ENCODE peak calls at places on chromosomes 13 and 19, in seven cellular contexts. One of them, this sample, is unnamed.

GRCh38 chr13:62879071-62879470 is 1463.4 kb upstream of the PCDH20 start:
- DNase-seq in uterus: no peak
- DNase-seq in heart left ventricle: no peak
- DNase-seq in lower lobe of right lung: no peak
- DNase-seq in OCI-LY7: no peak
- DNase-seq in fibroblast of lung: peak
- DNase-seq in right atrium auricular region: no peak
- DNase-seq in this sample: peak

GRCh38 chr13:35723061-35723461 is 246.6 kb upstream of the MAB21L1 start:
- DNase-seq in uterus: peak
- DNase-seq in heart left ventricle: no peak
- DNase-seq in lower lobe of right lung: no peak
- DNase-seq in OCI-LY7: no peak
- DNase-seq in fibroblast of lung: no peak
- DNase-seq in right atrium auricular region: no peak
- DNase-seq in this sample: peak

GRCh38 chr19:44002212-44002565 is 568 bp upstream of the ZNF230 start:
- DNase-seq in uterus: no peak
- DNase-seq in heart left ventricle: no peak
- DNase-seq in lower lobe of right lung: no peak
- DNase-seq in OCI-LY7: no peak
- DNase-seq in fibroblast of lung: no peak
- DNase-seq in right atrium auricular region: no peak
- DNase-seq in this sample: no peak

GRCh38 chr19:10274589-10274988 is 3.7 kb downstream of the ICAM1 start:
- DNase-seq in uterus: no peak
- DNase-seq in heart left ventricle: no peak
- DNase-seq in lower lobe of right lung: no peak
- DNase-seq in OCI-LY7: no peak
- DNase-seq in fibroblast of lung: no peak
- DNase-seq in right atrium auricular region: no peak
- DNase-seq in this sample: no peak

GRCh38 chr13:96200810-96201209 is 110.9 kb downstream of the HS6ST3 start:
- DNase-seq in uterus: no peak
- DNase-seq in heart left ventricle: no peak
- DNase-seq in lower lobe of right lung: no peak
- DNase-seq in OCI-LY7: no peak
- DNase-seq in fibroblast of lung: no peak
- DNase-seq in right atrium auricular region: no peak
- DNase-seq in this sample: no peak

GRCh38 chr19:7579182-7579581 is 16.5 kb upstream of the CAMSAP3 start:
- DNase-seq in uterus: no peak
- DNase-seq in heart left ventricle: no peak
- DNase-seq in lower lobe of right lung: no peak
- DNase-seq in OCI-LY7: no peak
- DNase-seq in fibroblast of lung: no peak
- DNase-seq in right atrium auricular region: no peak
- DNase-seq in this sample: no peak

GRCh38 chr13:24233351-24233901 is 72.9 kb downstream of the SPATA13 start:
- DNase-seq in uterus: peak
- DNase-seq in heart left ventricle: no peak
- DNase-seq in lower lobe of right lung: no peak
- DNase-seq in OCI-LY7: no peak
- DNase-seq in fibroblast of lung: peak
- DNase-seq in right atrium auricular region: no peak
- DNase-seq in this sample: no peak

GRCh38 chr19:7258840-7259395 is 35.3 kb downstream of the INSR start:
- DNase-seq in uterus: no peak
- DNase-seq in heart left ventricle: no peak
- DNase-seq in lower lobe of right lung: no peak
- DNase-seq in OCI-LY7: no peak
- DNase-seq in fibroblast of lung: no peak
- DNase-seq in right atrium auricular region: no peak
- DNase-seq in this sample: no peak

GRCh38 chr19:3178377-3178972 is at the start of gene S1PR4:
- DNase-seq in uterus: no peak
- DNase-seq in heart left ventricle: no peak
- DNase-seq in lower lobe of right lung: peak
- DNase-seq in OCI-LY7: peak
- DNase-seq in fibroblast of lung: no peak
- DNase-seq in right atrium auricular region: no peak
- DNase-seq in this sample: no peak

GRCh38 chr19:56988271-56988670 is 131.5 kb upstream of the USP29 start:
- DNase-seq in uterus: no peak
- DNase-seq in heart left ventricle: no peak
- DNase-seq in lower lobe of right lung: no peak
- DNase-seq in OCI-LY7: no peak
- DNase-seq in fibroblast of lung: no peak
- DNase-seq in right atrium auricular region: no peak
- DNase-seq in this sample: no peak

GRCh38 chr13:66180806-66181205 is 1049.3 kb downstream of the PCDH9 start:
- DNase-seq in uterus: no peak
- DNase-seq in heart left ventricle: no peak
- DNase-seq in lower lobe of right lung: no peak
- DNase-seq in OCI-LY7: no peak
- DNase-seq in fibroblast of lung: peak
- DNase-seq in right atrium auricular region: no peak
- DNase-seq in this sample: no peak

GRCh38 chr19:49889687-49890348 is 6.9 kb downstream of the IL4I1 start:
- DNase-seq in uterus: peak
- DNase-seq in heart left ventricle: peak
- DNase-seq in lower lobe of right lung: peak
- DNase-seq in OCI-LY7: peak
- DNase-seq in fibroblast of lung: peak
- DNase-seq in right atrium auricular region: peak
- DNase-seq in this sample: no peak

GRCh38 chr13:107138468-107138867 is 570.5 kb upstream of the ARGLU1 start:
- DNase-seq in uterus: no peak
- DNase-seq in heart left ventricle: no peak
- DNase-seq in lower lobe of right lung: no peak
- DNase-seq in OCI-LY7: no peak
- DNase-seq in fibroblast of lung: no peak
- DNase-seq in right atrium auricular region: no peak
- DNase-seq in this sample: no peak

GRCh38 chr13:99382428-99383133 is 75.4 kb upstream of the GPR183 start:
- DNase-seq in uterus: no peak
- DNase-seq in heart left ventricle: no peak
- DNase-seq in lower lobe of right lung: no peak
- DNase-seq in OCI-LY7: no peak
- DNase-seq in fibroblast of lung: no peak
- DNase-seq in right atrium auricular region: peak
- DNase-seq in this sample: no peak

GRCh38 chr13:44557986-44558385 is 18.1 kb downstream of the TSC22D1 start:
- DNase-seq in uterus: no peak
- DNase-seq in heart left ventricle: no peak
- DNase-seq in lower lobe of right lung: no peak
- DNase-seq in OCI-LY7: no peak
- DNase-seq in fibroblast of lung: no peak
- DNase-seq in right atrium auricular region: no peak
- DNase-seq in this sample: no peak

GRCh38 chr13:22897571-22898314 is 283.0 kb upstream of the SGCG start:
- DNase-seq in uterus: no peak
- DNase-seq in heart left ventricle: no peak
- DNase-seq in lower lobe of right lung: no peak
- DNase-seq in OCI-LY7: no peak
- DNase-seq in fibroblast of lung: no peak
- DNase-seq in right atrium auricular region: no peak
- DNase-seq in this sample: no peak

GRCh38 chr13:22893777-22894176 is 287.0 kb upstream of the SGCG start:
- DNase-seq in uterus: no peak
- DNase-seq in heart left ventricle: no peak
- DNase-seq in lower lobe of right lung: no peak
- DNase-seq in OCI-LY7: no peak
- DNase-seq in fibroblast of lung: no peak
- DNase-seq in right atrium auricular region: no peak
- DNase-seq in this sample: no peak

GRCh38 chr13:22893149-22893548 is 287.6 kb upstream of the SGCG start:
- DNase-seq in uterus: no peak
- DNase-seq in heart left ventricle: no peak
- DNase-seq in lower lobe of right lung: no peak
- DNase-seq in OCI-LY7: no peak
- DNase-seq in fibroblast of lung: no peak
- DNase-seq in right atrium auricular region: no peak
- DNase-seq in this sample: no peak
- TF ChIP-seq CTCF in uterus: no peak
- TF ChIP-seq CTCF in heart left ventricle: no peak
- TF ChIP-seq CTCF in lower lobe of right lung: no peak
- TF ChIP-seq CTCF in OCI-LY7: no peak
- TF ChIP-seq CTCF in fibroblast of lung: no peak
- TF ChIP-seq CTCF in right atrium auricular region: no peak
- TF ChIP-seq CTCF in this sample: no peak

DNA sequence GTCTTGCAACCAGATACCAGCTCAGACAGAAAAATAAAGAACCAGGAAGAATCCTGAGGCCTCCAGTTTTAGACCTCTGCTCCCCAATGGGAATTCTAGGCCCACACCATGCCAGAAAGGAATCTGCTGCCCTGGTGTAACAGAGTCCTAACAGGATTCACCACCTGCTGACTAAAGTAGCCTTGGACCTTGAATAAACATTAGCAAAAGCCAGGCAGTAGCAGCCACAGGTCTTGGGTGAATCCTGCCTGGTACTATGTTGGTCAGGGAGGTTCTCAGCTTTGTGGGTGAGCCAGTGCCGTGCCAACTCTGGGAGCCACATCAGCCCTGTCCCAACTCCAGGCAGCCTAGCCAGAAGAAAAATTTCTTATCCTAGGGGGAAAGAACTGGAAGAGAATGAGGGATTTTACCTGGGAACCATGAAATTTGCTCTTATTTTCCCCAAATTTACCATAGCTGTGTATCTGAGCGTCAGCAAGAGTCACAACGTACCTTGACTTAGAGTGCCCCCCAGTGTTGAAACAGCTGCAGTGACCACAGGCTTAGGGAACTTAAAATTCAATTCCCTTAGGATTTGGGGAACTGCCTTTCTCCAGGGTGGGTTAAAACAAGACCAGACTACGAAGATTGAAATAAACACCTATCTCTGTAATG is 1895.6 kb upstream of the PRR20A start:
- DNase-seq in uterus: no peak
- DNase-seq in heart left ventricle: no peak
- DNase-seq in lower lobe of right lung: no peak
- DNase-seq in OCI-LY7: no peak
- DNase-seq in fibroblast of lung: no peak
- DNase-seq in right atrium auricular region: no peak
- DNase-seq in this sample: no peak
- TF ChIP-seq CTCF in uterus: no peak
- TF ChIP-seq CTCF in heart left ventricle: no peak
- TF ChIP-seq CTCF in lower lobe of right lung: no peak
- TF ChIP-seq CTCF in OCI-LY7: peak
- TF ChIP-seq CTCF in fibroblast of lung: peak
- TF ChIP-seq CTCF in right atrium auricular region: no peak
- TF ChIP-seq CTCF in this sample: no peak

GRCh38 chr19:1113278-1113985 is 9.6 kb downstream of the GPX4 start:
- DNase-seq in uterus: peak
- DNase-seq in heart left ventricle: peak
- DNase-seq in lower lobe of right lung: peak
- DNase-seq in OCI-LY7: peak
- DNase-seq in fibroblast of lung: peak
- DNase-seq in right atrium auricular region: peak
- DNase-seq in this sample: peak
- TF ChIP-seq CTCF in uterus: peak
- TF ChIP-seq CTCF in heart left ventricle: peak
- TF ChIP-seq CTCF in lower lobe of right lung: peak
- TF ChIP-seq CTCF in OCI-LY7: peak
- TF ChIP-seq CTCF in fibroblast of lung: peak
- TF ChIP-seq CTCF in right atrium auricular region: peak
- TF ChIP-seq CTCF in this sample: peak

GRCh38 chr19:574658-575526 is 2.5 kb downstream of the BSG start:
- DNase-seq in uterus: no peak
- DNase-seq in heart left ventricle: peak
- DNase-seq in lower lobe of right lung: no peak
- DNase-seq in OCI-LY7: peak
- DNase-seq in fibroblast of lung: peak
- DNase-seq in right atrium auricular region: no peak
- DNase-seq in this sample: no peak
- TF ChIP-seq CTCF in uterus: no peak
- TF ChIP-seq CTCF in heart left ventricle: no peak
- TF ChIP-seq CTCF in lower lobe of right lung: no peak
- TF ChIP-seq CTCF in OCI-LY7: no peak
- TF ChIP-seq CTCF in fibroblast of lung: no peak
- TF ChIP-seq CTCF in right atrium auricular region: no peak
- TF ChIP-seq CTCF in this sample: no peak

GRCh38 chr13:49248433-49249002 is 793 bp downstream of the CDADC1 start:
- DNase-seq in uterus: no peak
- DNase-seq in heart left ventricle: no peak
- DNase-seq in lower lobe of right lung: peak
- DNase-seq in OCI-LY7: peak
- DNase-seq in fibroblast of lung: peak
- DNase-seq in right atrium auricular region: peak
- DNase-seq in this sample: no peak
- TF ChIP-seq CTCF in uterus: no peak
- TF ChIP-seq CTCF in heart left ventricle: no peak
- TF ChIP-seq CTCF in lower lobe of right lung: no peak
- TF ChIP-seq CTCF in OCI-LY7: peak
- TF ChIP-seq CTCF in fibroblast of lung: peak
- TF ChIP-seq CTCF in right atrium auricular region: no peak
- TF ChIP-seq CTCF in this sample: peak

GRCh38 chr19:15454371-15454800 is 4.6 kb upstream of the WIZ start:
- DNase-seq in uterus: no peak
- DNase-seq in heart left ventricle: peak
- DNase-seq in lower lobe of right lung: no peak
- DNase-seq in OCI-LY7: no peak
- DNase-seq in fibroblast of lung: no peak
- DNase-seq in right atrium auricular region: no peak
- DNase-seq in this sample: no peak
- TF ChIP-seq CTCF in uterus: no peak
- TF ChIP-seq CTCF in heart left ventricle: no peak
- TF ChIP-seq CTCF in lower lobe of right lung: no peak
- TF ChIP-seq CTCF in OCI-LY7: peak
- TF ChIP-seq CTCF in fibroblast of lung: peak
- TF ChIP-seq CTCF in right atrium auricular region: no peak
- TF ChIP-seq CTCF in this sample: no peak

GRCh38 chr19:15125232-15126067 is 18.2 kb downstream of the SYDE1 start:
- DNase-seq in uterus: peak
- DNase-seq in heart left ventricle: peak
- DNase-seq in lower lobe of right lung: peak
- DNase-seq in OCI-LY7: peak
- DNase-seq in fibroblast of lung: peak
- DNase-seq in right atrium auricular region: peak
- DNase-seq in this sample: peak
- TF ChIP-seq CTCF in uterus: peak
- TF ChIP-seq CTCF in heart left ventricle: no peak
- TF ChIP-seq CTCF in lower lobe of right lung: no peak
- TF ChIP-seq CTCF in OCI-LY7: peak
- TF ChIP-seq CTCF in fibroblast of lung: no peak
- TF ChIP-seq CTCF in right atrium auricular region: no peak
- TF ChIP-seq CTCF in this sample: peak